ENCODE peak calls at places on chromosomes 16 and 17, in five cellular contexts. One of them, this sample, is unnamed.

GRCh38 chr17:55825213-55825612 is 74.4 kb downstream of the PCTP start:
- DNase-seq in WTC11: no peak
- DNase-seq in NCI-H1694 treated with DMSO at 0.1 percent for 48 hours: peak; percentile 39
- DNase-seq in sigmoid colon: no peak
- DNase-seq in GDM1: no peak
- DNase-seq in this sample: no peak

GRCh38 chr16:11097782-11098167 is 153.4 kb downstream of the CLEC16A start:
- DNase-seq in WTC11: no peak
- DNase-seq in NCI-H1694 treated with DMSO at 0.1 percent for 48 hours: no peak
- DNase-seq in sigmoid colon: no peak
- DNase-seq in GDM1: no peak
- DNase-seq in this sample: no peak

GRCh38 chr17:699350-699749 is 15.3 kb downstream of the VPS53 start:
- DNase-seq in WTC11: no peak
- DNase-seq in NCI-H1694 treated with DMSO at 0.1 percent for 48 hours: no peak
- DNase-seq in sigmoid colon: no peak
- DNase-seq in GDM1: no peak
- DNase-seq in this sample: no peak

GRCh38 chr16:51762081-51762995 is 611.3 kb upstream of the SALL1 start:
- DNase-seq in WTC11: peak; percentile 85
- DNase-seq in NCI-H1694 treated with DMSO at 0.1 percent for 48 hours: peak; percentile 65
- DNase-seq in sigmoid colon: peak; percentile 79
- DNase-seq in GDM1: peak; percentile 0
- DNase-seq in this sample: peak; percentile 41

GRCh38 chr16:86033016-86033474 is 134.1 kb downstream of the IRF8 start:
- DNase-seq in WTC11: no peak
- DNase-seq in NCI-H1694 treated with DMSO at 0.1 percent for 48 hours: no peak
- DNase-seq in sigmoid colon: peak; percentile 64
- DNase-seq in GDM1: no peak
- DNase-seq in this sample: no peak

GRCh38 chr17:34711646-34712045 is 132.3 kb downstream of the TMEM132E start:
- DNase-seq in WTC11: no peak
- DNase-seq in NCI-H1694 treated with DMSO at 0.1 percent for 48 hours: peak; percentile 94
- DNase-seq in sigmoid colon: no peak
- DNase-seq in GDM1: no peak
- DNase-seq in this sample: peak; percentile 92

GRCh38 chr17:7842950-7843535 is 9.0 kb downstream of the KDM6B start:
- DNase-seq in WTC11: peak; percentile 58
- DNase-seq in NCI-H1694 treated with DMSO at 0.1 percent for 48 hours: peak; percentile 3
- DNase-seq in sigmoid colon: peak; percentile 92
- DNase-seq in GDM1: peak; percentile 72
- DNase-seq in this sample: peak; percentile 56

GRCh38 chr16:26905336-26905735 is 161.4 kb upstream of the C16orf82 start:
- DNase-seq in WTC11: no peak
- DNase-seq in NCI-H1694 treated with DMSO at 0.1 percent for 48 hours: no peak
- DNase-seq in sigmoid colon: no peak
- DNase-seq in GDM1: no peak
- DNase-seq in this sample: no peak

GRCh38 chr17:75776399-75777242 is 8.0 kb upstream of the UNK start:
- DNase-seq in WTC11: no peak
- DNase-seq in NCI-H1694 treated with DMSO at 0.1 percent for 48 hours: no peak
- DNase-seq in sigmoid colon: peak; percentile 61
- DNase-seq in GDM1: peak; percentile 70
- DNase-seq in this sample: peak; percentile 37